ENCODE peak calls at places on chromosomes 1 and 21, in six cellular contexts. One of them, this sample, is unnamed.

GRCh38 chr1:26031903-26032220 is 10.3 kb downstream of the EXTL1 start:
- DNase-seq in heart left ventricle: no peak
- DNase-seq in body of pancreas: no peak
- DNase-seq in H1: no peak
- DNase-seq in uterus: no peak
- DNase-seq in esophagus squamous epithelium: no peak
- DNase-seq in this sample: no peak

GRCh38 chr1:109385417-109385816 is 12.3 kb downstream of the SORT1 start:
- DNase-seq in uterus: peak; percentile 42
- DNase-seq in esophagus squamous epithelium: no peak
- DNase-seq in heart left ventricle: no peak
- DNase-seq in H1: no peak
- DNase-seq in body of pancreas: peak; percentile 47
- DNase-seq in this sample: peak; percentile 82

GRCh38 chr1:200888349-200888838 is 6.3 kb upstream of the INAVA start:
- DNase-seq in body of pancreas: no peak
- DNase-seq in H1: no peak
- DNase-seq in heart left ventricle: no peak
- DNase-seq in uterus: no peak
- DNase-seq in esophagus squamous epithelium: no peak
- DNase-seq in this sample: no peak

GRCh38 chr1:31431351-31431750 is 18.3 kb downstream of the SERINC2 start:
- DNase-seq in H1: no peak
- DNase-seq in heart left ventricle: peak; percentile 68
- DNase-seq in uterus: no peak
- DNase-seq in body of pancreas: no peak
- DNase-seq in esophagus squamous epithelium: no peak
- DNase-seq in this sample: no peak

GRCh38 chr21:30620080-30620479 is 347 bp upstream of the KRTAP20-4 start:
- DNase-seq in heart left ventricle: no peak
- DNase-seq in H1: no peak
- DNase-seq in uterus: no peak
- DNase-seq in esophagus squamous epithelium: no peak
- DNase-seq in body of pancreas: no peak
- DNase-seq in this sample: no peak

GRCh38 chr21:37006521-37007291 is at the start of gene RIPPLY3:
- DNase-seq in body of pancreas: no peak
- DNase-seq in esophagus squamous epithelium: no peak
- DNase-seq in heart left ventricle: no peak
- DNase-seq in H1: no peak
- DNase-seq in uterus: no peak
- DNase-seq in this sample: no peak

GRCh38 chr1:241022366-241022765 is 334.6 kb downstream of the RGS7 start:
- DNase-seq in uterus: no peak
- DNase-seq in heart left ventricle: no peak
- DNase-seq in esophagus squamous epithelium: no peak
- DNase-seq in H1: no peak
- DNase-seq in body of pancreas: no peak
- DNase-seq in this sample: no peak

GRCh38 chr1:194717941-194718340 is 1531.5 kb upstream of the B3GALT2 start:
- DNase-seq in uterus: no peak
- DNase-seq in H1: no peak
- DNase-seq in esophagus squamous epithelium: no peak
- DNase-seq in heart left ventricle: no peak
- DNase-seq in body of pancreas: no peak
- DNase-seq in this sample: no peak

GRCh38 chr21:46598563-46599250 is 6.2 kb downstream of the S100B start:
- DNase-seq in H1: no peak
- DNase-seq in body of pancreas: no peak
- DNase-seq in esophagus squamous epithelium: no peak
- DNase-seq in heart left ventricle: peak; percentile 56
- DNase-seq in uterus: no peak
- DNase-seq in this sample: no peak

GRCh38 chr21:34952701-34953100 is 96.4 kb downstream of the RUNX1 start:
- DNase-seq in body of pancreas: no peak
- DNase-seq in esophagus squamous epithelium: no peak
- DNase-seq in H1: no peak
- DNase-seq in heart left ventricle: no peak
- DNase-seq in uterus: no peak
- DNase-seq in this sample: no peak

GRCh38 chr1:37919277-37919676 is 27.6 kb downstream of the INPP5B start:
- DNase-seq in heart left ventricle: no peak
- DNase-seq in body of pancreas: no peak
- DNase-seq in esophagus squamous epithelium: no peak
- DNase-seq in uterus: no peak
- DNase-seq in H1: no peak
- DNase-seq in this sample: no peak

GRCh38 chr1:234592240-234592639 is 17.7 kb downstream of the IRF2BP2 start:
- DNase-seq in esophagus squamous epithelium: no peak
- DNase-seq in body of pancreas: no peak
- DNase-seq in heart left ventricle: no peak
- DNase-seq in uterus: no peak
- DNase-seq in H1: no peak
- DNase-seq in this sample: no peak

GRCh38 chr1:41609166-41609883 is 124.8 kb upstream of the EDN2 start:
- DNase-seq in body of pancreas: no peak
- DNase-seq in heart left ventricle: no peak
- DNase-seq in H1: no peak
- DNase-seq in esophagus squamous epithelium: no peak
- DNase-seq in uterus: no peak
- DNase-seq in this sample: no peak

GRCh38 chr1:54499097-54500029 is 48.7 kb upstream of the ACOT11 start:
- DNase-seq in body of pancreas: peak; percentile 44
- DNase-seq in uterus: no peak
- DNase-seq in heart left ventricle: peak; percentile 64
- DNase-seq in H1: no peak
- DNase-seq in esophagus squamous epithelium: no peak
- DNase-seq in this sample: peak; percentile 44

GRCh38 chr1:97145321-97145956 is 423.9 kb downstream of the PTBP2 start:
- DNase-seq in H1: no peak
- DNase-seq in esophagus squamous epithelium: no peak
- DNase-seq in body of pancreas: no peak
- DNase-seq in uterus: no peak
- DNase-seq in heart left ventricle: no peak
- DNase-seq in this sample: no peak

GRCh38 chr1:175317795-175318194 is 125.2 kb upstream of the KIAA0040 start:
- DNase-seq in uterus: peak; percentile 40
- DNase-seq in body of pancreas: peak; percentile 66
- DNase-seq in heart left ventricle: no peak
- DNase-seq in H1: no peak
- DNase-seq in esophagus squamous epithelium: no peak
- DNase-seq in this sample: peak; percentile 22

GRCh38 chr1:209387969-209388329 is 195.6 kb upstream of the CAMK1G start:
- DNase-seq in heart left ventricle: no peak
- DNase-seq in esophagus squamous epithelium: no peak
- DNase-seq in uterus: no peak
- DNase-seq in H1: no peak
- DNase-seq in body of pancreas: no peak
- DNase-seq in this sample: no peak

GRCh38 chr1:20109223-20109856 is 10.0 kb downstream of the PLA2G2D start:
- DNase-seq in esophagus squamous epithelium: no peak
- DNase-seq in heart left ventricle: no peak
- DNase-seq in body of pancreas: peak; percentile 25
- DNase-seq in H1: no peak
- DNase-seq in uterus: no peak
- DNase-seq in this sample: no peak

GRCh38 chr1:46466477-46467182 is 23.0 kb upstream of the DMBX1 start:
- DNase-seq in body of pancreas: peak; percentile 33
- DNase-seq in esophagus squamous epithelium: no peak
- DNase-seq in uterus: no peak
- DNase-seq in heart left ventricle: peak; percentile 64
- DNase-seq in H1: no peak
- DNase-seq in this sample: peak; percentile 40

GRCh38 chr1:19926296-19927129 is 3.1 kb upstream of the PLA2G2E start:
- DNase-seq in H1: no peak
- DNase-seq in esophagus squamous epithelium: no peak
- DNase-seq in heart left ventricle: no peak
- DNase-seq in body of pancreas: no peak
- DNase-seq in uterus: no peak
- DNase-seq in this sample: no peak

GRCh38 chr1:58932820-58933598 is 149.2 kb upstream of the JUN start:
- DNase-seq in body of pancreas: peak; percentile 75
- DNase-seq in esophagus squamous epithelium: no peak
- DNase-seq in heart left ventricle: no peak
- DNase-seq in uterus: no peak
- DNase-seq in H1: no peak
- DNase-seq in this sample: no peak

GRCh38 chr1:29354511-29355098 is 118.3 kb downstream of the PTPRU start:
- DNase-seq in heart left ventricle: no peak
- DNase-seq in H1: no peak
- DNase-seq in uterus: no peak
- DNase-seq in esophagus squamous epithelium: no peak
- DNase-seq in body of pancreas: no peak
- DNase-seq in this sample: no peak

GRCh38 chr1:52348704-52349301 is 17.2 kb downstream of the CC2D1B start:
- DNase-seq in heart left ventricle: no peak
- DNase-seq in esophagus squamous epithelium: no peak
- DNase-seq in uterus: no peak
- DNase-seq in body of pancreas: no peak
- DNase-seq in H1: peak; percentile 51
- DNase-seq in this sample: peak; percentile 65
- TF ChIP-seq POLR2A in heart left ventricle: no peak
- TF ChIP-seq POLR2A in esophagus squamous epithelium: no peak
- TF ChIP-seq POLR2A in uterus: no peak
- TF ChIP-seq POLR2A in body of pancreas: no peak
- TF ChIP-seq POLR2A in H1: no peak
- TF ChIP-seq POLR2A in this sample: no peak

DNA sequence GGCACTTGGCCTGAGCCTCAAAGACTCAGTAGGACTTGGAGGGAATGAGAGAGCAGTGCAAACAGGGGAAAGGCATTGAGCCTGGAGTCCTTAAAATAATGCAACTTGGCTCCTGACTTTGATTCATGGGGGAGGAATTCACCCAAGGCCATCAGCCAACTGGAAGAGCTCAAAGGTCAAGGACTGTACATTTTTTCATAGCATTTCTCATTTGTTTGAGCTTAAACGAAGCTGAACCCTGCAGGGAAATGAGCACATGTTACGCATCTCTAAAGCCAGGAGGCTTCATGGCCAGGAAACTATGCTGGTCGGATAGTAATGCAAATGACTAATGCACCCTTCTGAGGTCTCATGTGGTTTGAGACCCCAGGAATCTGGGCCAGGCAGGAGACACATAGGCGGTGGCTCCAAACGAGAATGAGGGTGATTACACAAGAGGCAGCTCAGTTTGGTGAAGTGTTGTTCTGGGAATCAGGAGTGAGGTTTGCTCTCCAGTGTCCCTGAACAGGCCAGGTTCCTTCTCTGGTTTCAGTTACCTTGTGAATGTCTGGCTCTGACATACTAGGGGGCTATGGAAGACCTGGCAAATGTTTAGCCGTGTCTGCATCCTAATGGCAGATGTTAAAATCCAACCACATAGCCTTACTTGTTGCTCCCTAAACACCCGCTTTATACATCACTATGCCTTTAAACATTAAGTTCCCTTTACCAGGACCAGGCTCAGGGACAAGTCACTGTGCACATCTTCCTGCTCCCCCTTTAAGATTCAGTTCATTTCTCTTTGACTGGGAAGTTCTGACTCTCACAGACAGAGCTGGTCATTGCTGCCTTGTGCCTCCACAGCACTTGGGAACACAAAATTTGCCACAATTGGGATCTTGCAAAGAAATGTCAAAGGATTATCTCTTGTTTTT is 503.9 kb upstream of the USP24 start:
- DNase-seq in H1: peak; percentile 50
- DNase-seq in body of pancreas: no peak
- DNase-seq in uterus: peak; percentile 83
- DNase-seq in esophagus squamous epithelium: no peak
- DNase-seq in heart left ventricle: no peak
- DNase-seq in this sample: peak; percentile 82
- H3K27ac ChIP-seq in H1: no peak overlapping the region
- H3K27ac ChIP-seq in body of pancreas: no peak overlapping the region
- H3K27ac ChIP-seq in uterus: peak overlapping the region; percentile 71
- H3K27ac ChIP-seq in esophagus squamous epithelium: peak overlapping the region; percentile 34
- H3K27ac ChIP-seq in heart left ventricle: no peak overlapping the region
- H3K27ac ChIP-seq in this sample: peak overlapping the region; percentile 84

GRCh38 chr1:151312439-151313225 is 14.6 kb downstream of the PI4KB start:
- DNase-seq in heart left ventricle: no peak
- DNase-seq in esophagus squamous epithelium: no peak
- DNase-seq in uterus: no peak
- DNase-seq in body of pancreas: no peak
- DNase-seq in H1: no peak
- DNase-seq in this sample: no peak

GRCh38 chr1:151311589-151312331 is 15.5 kb downstream of the PI4KB start:
- DNase-seq in uterus: peak; percentile 97
- DNase-seq in heart left ventricle: no peak
- DNase-seq in esophagus squamous epithelium: peak; percentile 19
- DNase-seq in body of pancreas: peak; percentile 41
- DNase-seq in H1: no peak
- DNase-seq in this sample: peak; percentile 40

GRCh38 chr1:151313501-151313900 is 13.7 kb downstream of the PI4KB start:
- DNase-seq in uterus: no peak
- DNase-seq in esophagus squamous epithelium: no peak
- DNase-seq in heart left ventricle: no peak
- DNase-seq in H1: no peak
- DNase-seq in body of pancreas: no peak
- DNase-seq in this sample: no peak

GRCh38 chr1:151309851-151310323 is 17.3 kb downstream of the PI4KB start:
- DNase-seq in body of pancreas: no peak
- DNase-seq in H1: no peak
- DNase-seq in uterus: no peak
- DNase-seq in esophagus squamous epithelium: no peak
- DNase-seq in heart left ventricle: no peak
- DNase-seq in this sample: no peak

GRCh38 chr1:151310986-151311385 is 16.2 kb downstream of the PI4KB start:
- DNase-seq in body of pancreas: no peak
- DNase-seq in heart left ventricle: no peak
- DNase-seq in H1: no peak
- DNase-seq in uterus: peak; percentile 57
- DNase-seq in esophagus squamous epithelium: no peak
- DNase-seq in this sample: no peak
- TF ChIP-seq POLR2A in body of pancreas: no peak
- TF ChIP-seq POLR2A in heart left ventricle: no peak
- TF ChIP-seq POLR2A in H1: no peak
- TF ChIP-seq POLR2A in uterus: no peak
- TF ChIP-seq POLR2A in esophagus squamous epithelium: no peak
- TF ChIP-seq POLR2A in this sample: no peak

GRCh38 chr1:228214921-228215662 is 7.2 kb downstream of the OBSCN start:
- DNase-seq in body of pancreas: no peak
- DNase-seq in uterus: no peak
- DNase-seq in heart left ventricle: peak; percentile 51
- DNase-seq in esophagus squamous epithelium: no peak
- DNase-seq in H1: no peak
- DNase-seq in this sample: no peak

GRCh38 chr1:228212966-228213844 is 5.4 kb downstream of the OBSCN start:
- DNase-seq in esophagus squamous epithelium: peak; percentile 36
- DNase-seq in H1: peak; percentile 73
- DNase-seq in body of pancreas: peak; percentile 84
- DNase-seq in uterus: peak; percentile 77
- DNase-seq in heart left ventricle: peak; percentile 93
- DNase-seq in this sample: peak; percentile 88

GRCh38 chr1:228215663-228216116 is 7.8 kb downstream of the OBSCN start:
- DNase-seq in esophagus squamous epithelium: no peak
- DNase-seq in body of pancreas: no peak
- DNase-seq in H1: no peak
- DNase-seq in heart left ventricle: peak; percentile 60
- DNase-seq in uterus: no peak
- DNase-seq in this sample: no peak

GRCh38 chr1:228212415-228212965 is 4.6 kb downstream of the OBSCN start:
- DNase-seq in body of pancreas: no peak
- DNase-seq in uterus: no peak
- DNase-seq in H1: no peak
- DNase-seq in heart left ventricle: peak; percentile 58
- DNase-seq in esophagus squamous epithelium: no peak
- DNase-seq in this sample: no peak

GRCh38 chr1:228213917-228214808 is 6.3 kb downstream of the OBSCN start:
- DNase-seq in uterus: no peak
- DNase-seq in esophagus squamous epithelium: no peak
- DNase-seq in body of pancreas: no peak
- DNase-seq in heart left ventricle: peak; percentile 59
- DNase-seq in H1: no peak
- DNase-seq in this sample: no peak
- H3K27ac ChIP-seq in uterus: no peak overlapping the region
- H3K27ac ChIP-seq in esophagus squamous epithelium: no peak overlapping the region
- H3K27ac ChIP-seq in body of pancreas: peak overlapping the region; percentile 13
- H3K27ac ChIP-seq in heart left ventricle: no peak overlapping the region
- H3K27ac ChIP-seq in H1: no peak overlapping the region
- H3K27ac ChIP-seq in this sample: no peak overlapping the region